ENCODE peak calls at places on chromosomes 13 and 19, in four cellular contexts. One of them, this sample, is unnamed.

GRCh38 chr13:77898097-77898496 is 20.5 kb downstream of the EDNRB start:
- DNase-seq in H9: no peak
- DNase-seq in IMR-90: peak
- DNase-seq in H1: no peak
- DNase-seq in this sample: no peak

GRCh38 chr13:113002206-113002821 is 33.3 kb downstream of the MCF2L start:
- DNase-seq in H9: peak
- DNase-seq in H1: peak
- DNase-seq in IMR-90: no peak
- DNase-seq in this sample: peak

GRCh38 chr19:8251025-8251472 is 41.9 kb downstream of the CERS4 start:
- DNase-seq in IMR-90: peak
- DNase-seq in H1: no peak
- DNase-seq in H9: no peak
- DNase-seq in this sample: no peak

GRCh38 chr19:32896516-32897214 is 27.1 kb upstream of the SLC7A9 start:
- DNase-seq in H1: no peak
- DNase-seq in H9: no peak
- DNase-seq in IMR-90: peak
- DNase-seq in this sample: no peak

GRCh38 chr13:25678398-25678797 is 306.6 kb downstream of the ATP8A2 start:
- DNase-seq in H9: peak
- DNase-seq in H1: no peak
- DNase-seq in IMR-90: no peak
- DNase-seq in this sample: peak

GRCh38 chr13:73417012-73417615 is 358.3 kb downstream of the KLF5 start:
- DNase-seq in H1: no peak
- DNase-seq in H9: no peak
- DNase-seq in IMR-90: no peak
- DNase-seq in this sample: peak

GRCh38 chr19:16441661-16442071 is 30.1 kb downstream of the EPS15L1 start:
- DNase-seq in H9: peak
- DNase-seq in H1: no peak
- DNase-seq in IMR-90: no peak
- DNase-seq in this sample: peak

GRCh38 chr13:111626371-111627305 is 306.2 kb downstream of the TEX29 start:
- DNase-seq in H9: peak
- DNase-seq in IMR-90: no peak
- DNase-seq in H1: no peak
- DNase-seq in this sample: no peak

GRCh38 chr19:50968709-50969412 is 530 bp downstream of the KLK6 start:
- DNase-seq in H9: no peak
- DNase-seq in H1: no peak
- DNase-seq in IMR-90: no peak
- DNase-seq in this sample: no peak

GRCh38 chr13:23450340-23451046 is 17.0 kb upstream of the SACS start:
- DNase-seq in IMR-90: no peak
- DNase-seq in H9: no peak
- DNase-seq in H1: no peak
- DNase-seq in this sample: no peak

GRCh38 chr19:29395712-29396414 is 129.9 kb upstream of the VSTM2B start:
- DNase-seq in H9: no peak
- DNase-seq in H1: no peak
- DNase-seq in IMR-90: no peak
- DNase-seq in this sample: no peak

GRCh38 chr13:25761041-25761440 is 290.8 kb downstream of the SHISA2 start:
- DNase-seq in IMR-90: no peak
- DNase-seq in H1: no peak
- DNase-seq in H9: no peak
- DNase-seq in this sample: no peak

GRCh38 chr19:459724-460511 is 915 bp downstream of the SHC2 start:
- DNase-seq in H9: peak
- DNase-seq in IMR-90: peak
- DNase-seq in H1: no peak
- DNase-seq in this sample: peak

GRCh38 chr13:110444226-110444653 is 117.3 kb downstream of the RAB20 start:
- DNase-seq in IMR-90: peak
- DNase-seq in H1: no peak
- DNase-seq in H9: no peak
- DNase-seq in this sample: no peak

GRCh38 chr13:19601749-19602725 is 31.4 kb upstream of the MPHOSPH8 start:
- DNase-seq in H1: peak
- DNase-seq in IMR-90: peak
- DNase-seq in H9: peak
- DNase-seq in this sample: peak

GRCh38 chr19:41709951-41710645 is 1.7 kb downstream of the CEACAM5 start:
- DNase-seq in IMR-90: no peak
- DNase-seq in H1: no peak
- DNase-seq in H9: no peak
- DNase-seq in this sample: no peak

GRCh38 chr13:104140557-104140956 is 1074.3 kb upstream of the SLC10A2 start:
- DNase-seq in H9: no peak
- DNase-seq in IMR-90: no peak
- DNase-seq in H1: no peak
- DNase-seq in this sample: no peak

GRCh38 chr13:44848956-44849748 is 140.1 kb downstream of the NUFIP1 start:
- DNase-seq in H1: no peak
- DNase-seq in IMR-90: no peak
- DNase-seq in H9: no peak
- DNase-seq in this sample: no peak

GRCh38 chr19:38852231-38853044 is 2.7 kb upstream of the HNRNPL start:
- DNase-seq in IMR-90: peak
- DNase-seq in H1: no peak
- DNase-seq in H9: peak
- DNase-seq in this sample: peak

GRCh38 chr19:18203408-18203862 is 407 bp downstream of the RAB3A start:
- DNase-seq in H9: no peak
- DNase-seq in H1: no peak
- DNase-seq in IMR-90: no peak
- DNase-seq in this sample: no peak

GRCh38 chr13:39047560-39047959 is 9.3 kb downstream of the NHLRC3 start:
- DNase-seq in H9: peak
- DNase-seq in IMR-90: no peak
- DNase-seq in H1: peak
- DNase-seq in this sample: peak

GRCh38 chr19:2549701-2550191 is 73.8 kb downstream of the GADD45B start:
- DNase-seq in H1: no peak
- DNase-seq in H9: no peak
- DNase-seq in IMR-90: peak
- DNase-seq in this sample: no peak

GRCh38 chr13:44810067-44810840 is 179.0 kb downstream of the NUFIP1 start:
- DNase-seq in H1: no peak
- DNase-seq in IMR-90: no peak
- DNase-seq in H9: no peak
- DNase-seq in this sample: no peak

GRCh38 chr13:43046259-43046658 is 22.9 kb downstream of the DNAJC15 start:
- DNase-seq in H9: no peak
- DNase-seq in H1: no peak
- DNase-seq in IMR-90: no peak
- DNase-seq in this sample: no peak

GRCh38 chr19:41776700-41777099 is 19.7 kb upstream of the CEACAM3 start:
- DNase-seq in H1: no peak
- DNase-seq in IMR-90: no peak
- DNase-seq in H9: no peak
- DNase-seq in this sample: no peak

GRCh38 chr13:34411177-34411576 is 530.9 kb upstream of the NBEA start:
- DNase-seq in IMR-90: no peak
- DNase-seq in H9: no peak
- DNase-seq in H1: no peak
- DNase-seq in this sample: no peak
- H3K56ac ChIP-seq in IMR-90: no peak
- H3K56ac ChIP-seq in H9: no peak
- H3K56ac ChIP-seq in H1: no peak
- H3K56ac ChIP-seq in this sample: no peak

GRCh38 chr19:4059931-4060620 is 6.6 kb downstream of the ZBTB7A start:
- DNase-seq in IMR-90: no peak
- DNase-seq in H1: no peak
- DNase-seq in H9: peak
- DNase-seq in this sample: no peak

GRCh38 chr19:4061683-4062575 is 4.8 kb downstream of the ZBTB7A start:
- DNase-seq in H1: no peak
- DNase-seq in IMR-90: no peak
- DNase-seq in H9: peak
- DNase-seq in this sample: no peak

GRCh38 chr19:4060621-4061177 is 6.0 kb downstream of the ZBTB7A start:
- DNase-seq in H9: no peak
- DNase-seq in IMR-90: no peak
- DNase-seq in H1: no peak
- DNase-seq in this sample: no peak

GRCh38 chr19:4062576-4063368 is 3.9 kb downstream of the ZBTB7A start:
- DNase-seq in H1: no peak
- DNase-seq in H9: no peak
- DNase-seq in IMR-90: no peak
- DNase-seq in this sample: no peak

GRCh38 chr19:4061178-4061682 is 5.5 kb downstream of the ZBTB7A start:
- DNase-seq in IMR-90: no peak
- DNase-seq in H1: no peak
- DNase-seq in H9: peak
- DNase-seq in this sample: no peak
- H2BK120ac ChIP-seq in IMR-90: no peak
- H2BK120ac ChIP-seq in H1: no peak
- H2BK120ac ChIP-seq in H9: no peak
- H2BK120ac ChIP-seq in this sample: no peak

GRCh38 chr19:19710506-19710905 is 22.4 kb downstream of the ZNF14 start:
- DNase-seq in IMR-90: no peak
- DNase-seq in H1: no peak
- DNase-seq in H9: no peak
- DNase-seq in this sample: no peak
- H3K56ac ChIP-seq in IMR-90: no peak
- H3K56ac ChIP-seq in H1: no peak
- H3K56ac ChIP-seq in H9: no peak
- H3K56ac ChIP-seq in this sample: no peak

GRCh38 chr13:100547805-100548204 is 40.8 kb downstream of the GGACT start:
- DNase-seq in H1: no peak
- DNase-seq in H9: no peak
- DNase-seq in IMR-90: no peak
- DNase-seq in this sample: no peak
- H2BK120ac ChIP-seq in H1: no peak
- H2BK120ac ChIP-seq in H9: no peak
- H2BK120ac ChIP-seq in IMR-90: no peak
- H2BK120ac ChIP-seq in this sample: no peak

GRCh38 chr19:19461306-19461670 is 54.1 kb downstream of the TSSK6 start:
- DNase-seq in IMR-90: no peak
- DNase-seq in H9: no peak
- DNase-seq in H1: no peak
- DNase-seq in this sample: peak
- H3K56ac ChIP-seq in IMR-90: no peak
- H3K56ac ChIP-seq in H9: no peak
- H3K56ac ChIP-seq in H1: no peak
- H3K56ac ChIP-seq in this sample: peak

DNA sequence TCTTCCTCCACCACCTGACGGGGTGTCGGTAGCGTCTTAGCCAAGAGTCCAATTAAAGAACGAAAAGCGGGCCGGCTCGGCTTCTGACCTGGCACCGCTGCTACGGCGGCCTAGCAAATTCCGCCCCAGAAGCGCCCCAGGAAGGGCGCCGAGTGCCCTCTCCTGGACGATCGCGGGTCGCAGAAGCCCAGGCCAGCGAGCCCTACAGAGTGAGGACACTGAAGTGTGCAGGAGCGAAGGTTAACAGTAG is 1.1 kb upstream of the KMT2B start:
- DNase-seq in H1: no peak
- DNase-seq in H9: no peak
- DNase-seq in IMR-90: no peak
- DNase-seq in this sample: no peak
- H2BK120ac ChIP-seq in H1: peak
- H2BK120ac ChIP-seq in H9: no peak
- H2BK120ac ChIP-seq in IMR-90: peak
- H2BK120ac ChIP-seq in this sample: no peak

DNA sequence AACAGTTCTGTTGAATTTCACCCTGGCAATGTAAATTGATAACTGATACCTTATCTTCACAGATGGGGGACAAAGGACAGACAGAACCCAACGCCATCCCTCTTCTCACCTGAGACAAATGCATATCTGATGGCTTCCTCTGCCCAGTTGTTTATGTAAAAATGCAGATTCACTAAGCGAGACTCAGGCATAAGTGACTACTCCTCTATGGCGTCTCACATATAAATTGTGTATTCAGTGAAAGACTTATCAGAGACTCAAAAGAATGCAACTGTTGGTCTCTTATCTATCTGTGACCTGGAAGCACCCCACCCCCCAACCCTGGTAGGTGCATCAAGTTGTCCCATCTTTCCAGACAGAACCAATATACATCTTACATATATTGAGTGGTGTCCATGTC is 13.3 kb upstream of the CALM3 start:
- DNase-seq in IMR-90: no peak
- DNase-seq in H9: no peak
- DNase-seq in H1: no peak
- DNase-seq in this sample: peak
- H3K56ac ChIP-seq in IMR-90: no peak
- H3K56ac ChIP-seq in H9: no peak
- H3K56ac ChIP-seq in H1: no peak
- H3K56ac ChIP-seq in this sample: peak